ENCODE peak calls at places on chromosomes 3 and 15, in six cellular contexts. One of them, this sample, is unnamed.

GRCh38 chr3:169420429-169420828 is 243.1 kb downstream of the MECOM start:
- DNase-seq in HepG2: no peak
- DNase-seq in upper lobe of left lung: no peak
- DNase-seq in IMR-90: no peak
- DNase-seq in K562: no peak
- DNase-seq in cardiac muscle cell: no peak
- DNase-seq in this sample: no peak

GRCh38 chr3:88132894-88133293 is 16.9 kb upstream of the C3orf38 start:
- DNase-seq in HepG2: no peak
- DNase-seq in upper lobe of left lung: no peak
- DNase-seq in IMR-90: no peak
- DNase-seq in K562: no peak
- DNase-seq in cardiac muscle cell: no peak
- DNase-seq in this sample: no peak

GRCh38 chr3:26623409-26624208 is 1.0 kb downstream of the LRRC3B start:
- DNase-seq in HepG2: no peak
- DNase-seq in upper lobe of left lung: peak; percentile 13
- DNase-seq in IMR-90: no peak
- DNase-seq in K562: no peak
- DNase-seq in cardiac muscle cell: no peak
- DNase-seq in this sample: no peak

GRCh38 chr3:180615954-180616353 is 14.0 kb downstream of the TTC14 start:
- DNase-seq in HepG2: no peak
- DNase-seq in upper lobe of left lung: no peak
- DNase-seq in IMR-90: no peak
- DNase-seq in K562: no peak
- DNase-seq in cardiac muscle cell: no peak
- DNase-seq in this sample: no peak

GRCh38 chr3:100352296-100353178 is 18.0 kb downstream of the NIT2 start:
- DNase-seq in HepG2: no peak
- DNase-seq in upper lobe of left lung: no peak
- DNase-seq in IMR-90: peak; percentile 71
- DNase-seq in K562: no peak
- DNase-seq in cardiac muscle cell: no peak
- DNase-seq in this sample: no peak

GRCh38 chr3:197547618-197548017 is 8.2 kb downstream of the BDH1 start:
- DNase-seq in HepG2: peak; percentile 58
- DNase-seq in upper lobe of left lung: no peak
- DNase-seq in IMR-90: no peak
- DNase-seq in K562: peak; percentile 37
- DNase-seq in cardiac muscle cell: no peak
- DNase-seq in this sample: no peak

GRCh38 chr15:73802336-73803105 is 49.4 kb upstream of the INSYN1 start:
- DNase-seq in HepG2: no peak
- DNase-seq in upper lobe of left lung: no peak
- DNase-seq in IMR-90: no peak
- DNase-seq in K562: no peak
- DNase-seq in cardiac muscle cell: no peak
- DNase-seq in this sample: no peak

GRCh38 chr15:69338535-69339213 is 40.0 kb downstream of the PAQR5 start:
- DNase-seq in HepG2: no peak
- DNase-seq in upper lobe of left lung: no peak
- DNase-seq in IMR-90: no peak
- DNase-seq in K562: no peak
- DNase-seq in cardiac muscle cell: no peak
- DNase-seq in this sample: no peak

GRCh38 chr3:158110658-158111018 is 749 bp downstream of the RSRC1 start:
- DNase-seq in HepG2: no peak
- DNase-seq in upper lobe of left lung: no peak
- DNase-seq in IMR-90: no peak
- DNase-seq in K562: no peak
- DNase-seq in cardiac muscle cell: no peak
- DNase-seq in this sample: no peak

GRCh38 chr3:64342940-64343691 is 117.8 kb upstream of the PRICKLE2 start:
- DNase-seq in HepG2: peak; percentile 13
- DNase-seq in upper lobe of left lung: no peak
- DNase-seq in IMR-90: peak; percentile 92
- DNase-seq in K562: no peak
- DNase-seq in cardiac muscle cell: peak; percentile 87
- DNase-seq in this sample: no peak

GRCh38 chr3:25508901-25509300 is 80.8 kb downstream of the RARB start:
- DNase-seq in HepG2: no peak
- DNase-seq in upper lobe of left lung: no peak
- DNase-seq in IMR-90: no peak
- DNase-seq in K562: no peak
- DNase-seq in cardiac muscle cell: peak; percentile 58
- DNase-seq in this sample: no peak

GRCh38 chr3:182816181-182816580 is 22.9 kb downstream of the ATP11B start:
- DNase-seq in HepG2: no peak
- DNase-seq in upper lobe of left lung: no peak
- DNase-seq in IMR-90: no peak
- DNase-seq in K562: no peak
- DNase-seq in cardiac muscle cell: no peak
- DNase-seq in this sample: no peak

GRCh38 chr3:103381286-103381685 is 946.5 kb downstream of the ZPLD1 start:
- DNase-seq in HepG2: no peak
- DNase-seq in upper lobe of left lung: no peak
- DNase-seq in IMR-90: no peak
- DNase-seq in K562: no peak
- DNase-seq in cardiac muscle cell: no peak
- DNase-seq in this sample: no peak

GRCh38 chr15:27059610-27060202 is 88.7 kb downstream of the GABRG3 start:
- DNase-seq in HepG2: peak; percentile 46
- DNase-seq in upper lobe of left lung: no peak
- DNase-seq in IMR-90: peak; percentile 11
- DNase-seq in K562: peak; percentile 90
- DNase-seq in cardiac muscle cell: peak; percentile 40
- DNase-seq in this sample: no peak

GRCh38 chr15:69410290-69410874 is 3.8 kb upstream of the KIF23 start:
- DNase-seq in HepG2: peak; percentile 11
- DNase-seq in upper lobe of left lung: no peak
- DNase-seq in IMR-90: peak; percentile 31
- DNase-seq in K562: no peak
- DNase-seq in cardiac muscle cell: no peak
- DNase-seq in this sample: no peak

GRCh38 chr3:195086341-195086740 is 184.6 kb downstream of the XXYLT1 start:
- DNase-seq in HepG2: no peak
- DNase-seq in upper lobe of left lung: no peak
- DNase-seq in IMR-90: no peak
- DNase-seq in K562: no peak
- DNase-seq in cardiac muscle cell: no peak
- DNase-seq in this sample: peak; percentile 11

GRCh38 chr3:65142476-65142875 is 454.7 kb upstream of the ADAMTS9 start:
- DNase-seq in HepG2: no peak
- DNase-seq in upper lobe of left lung: no peak
- DNase-seq in IMR-90: no peak
- DNase-seq in K562: no peak
- DNase-seq in cardiac muscle cell: no peak
- DNase-seq in this sample: no peak

GRCh38 chr15:22786868-22787698 is 639 bp downstream of the NIPA1 start:
- DNase-seq in HepG2: peak; percentile 10
- DNase-seq in upper lobe of left lung: peak; percentile 89
- DNase-seq in IMR-90: no peak
- DNase-seq in K562: peak; percentile 31
- DNase-seq in cardiac muscle cell: peak; percentile 29
- DNase-seq in this sample: no peak

GRCh38 chr15:43789409-43789808 is 2.7 kb upstream of the SERF2 start:
- DNase-seq in HepG2: no peak
- DNase-seq in upper lobe of left lung: no peak
- DNase-seq in IMR-90: no peak
- DNase-seq in K562: no peak
- DNase-seq in cardiac muscle cell: no peak
- DNase-seq in this sample: no peak

GRCh38 chr15:50358805-50359204 is 3.8 kb upstream of the GABPB1 start:
- DNase-seq in HepG2: peak; percentile 57
- DNase-seq in upper lobe of left lung: no peak
- DNase-seq in IMR-90: peak; percentile 59
- DNase-seq in K562: peak; percentile 26
- DNase-seq in cardiac muscle cell: peak; percentile 51
- DNase-seq in this sample: no peak

GRCh38 chr3:10467904-10468610 is 37.3 kb downstream of the ATP2B2 start:
- DNase-seq in HepG2: no peak
- DNase-seq in upper lobe of left lung: peak; percentile 61
- DNase-seq in IMR-90: no peak
- DNase-seq in K562: no peak
- DNase-seq in cardiac muscle cell: no peak
- DNase-seq in this sample: no peak

GRCh38 chr3:50627407-50628051 is 10.6 kb downstream of the MAPKAPK3 start:
- DNase-seq in HepG2: no peak
- DNase-seq in upper lobe of left lung: no peak
- DNase-seq in IMR-90: peak; percentile 69
- DNase-seq in K562: no peak
- DNase-seq in cardiac muscle cell: peak; percentile 35
- DNase-seq in this sample: peak; percentile 72

GRCh38 chr15:74040115-74040850 is 42.1 kb downstream of the GOLGA6A start:
- DNase-seq in HepG2: no peak
- DNase-seq in upper lobe of left lung: no peak
- DNase-seq in IMR-90: peak; percentile 98
- DNase-seq in K562: peak; percentile 5
- DNase-seq in cardiac muscle cell: peak; percentile 99
- DNase-seq in this sample: no peak

GRCh38 chr3:55782351-55782750 is 295.2 kb upstream of the WNT5A start:
- DNase-seq in HepG2: no peak
- DNase-seq in upper lobe of left lung: no peak
- DNase-seq in IMR-90: no peak
- DNase-seq in K562: no peak
- DNase-seq in cardiac muscle cell: no peak
- DNase-seq in this sample: no peak

GRCh38 chr3:179323197-179323901 is 518 bp downstream of the ZNF639 start:
- DNase-seq in HepG2: peak; percentile 33
- DNase-seq in upper lobe of left lung: peak; percentile 93
- DNase-seq in IMR-90: peak; percentile 70
- DNase-seq in K562: no peak
- DNase-seq in cardiac muscle cell: peak; percentile 86
- DNase-seq in this sample: peak; percentile 60

GRCh38 chr3:45597166-45597565 is 2.6 kb downstream of the LIMD1 start:
- DNase-seq in HepG2: no peak
- DNase-seq in upper lobe of left lung: no peak
- DNase-seq in IMR-90: peak; percentile 59
- DNase-seq in K562: no peak
- DNase-seq in cardiac muscle cell: peak; percentile 48
- DNase-seq in this sample: no peak
- H3K27ac ChIP-seq in HepG2: no peak overlapping the region
- H3K27ac ChIP-seq in upper lobe of left lung: peak overlapping the region; percentile 91
- H3K27ac ChIP-seq in IMR-90: peak overlapping the region; percentile 58
- H3K27ac ChIP-seq in K562: no peak overlapping the region
- H3K27ac ChIP-seq in cardiac muscle cell: no peak overlapping the region
- H3K27ac ChIP-seq in this sample: no peak overlapping the region

DNA sequence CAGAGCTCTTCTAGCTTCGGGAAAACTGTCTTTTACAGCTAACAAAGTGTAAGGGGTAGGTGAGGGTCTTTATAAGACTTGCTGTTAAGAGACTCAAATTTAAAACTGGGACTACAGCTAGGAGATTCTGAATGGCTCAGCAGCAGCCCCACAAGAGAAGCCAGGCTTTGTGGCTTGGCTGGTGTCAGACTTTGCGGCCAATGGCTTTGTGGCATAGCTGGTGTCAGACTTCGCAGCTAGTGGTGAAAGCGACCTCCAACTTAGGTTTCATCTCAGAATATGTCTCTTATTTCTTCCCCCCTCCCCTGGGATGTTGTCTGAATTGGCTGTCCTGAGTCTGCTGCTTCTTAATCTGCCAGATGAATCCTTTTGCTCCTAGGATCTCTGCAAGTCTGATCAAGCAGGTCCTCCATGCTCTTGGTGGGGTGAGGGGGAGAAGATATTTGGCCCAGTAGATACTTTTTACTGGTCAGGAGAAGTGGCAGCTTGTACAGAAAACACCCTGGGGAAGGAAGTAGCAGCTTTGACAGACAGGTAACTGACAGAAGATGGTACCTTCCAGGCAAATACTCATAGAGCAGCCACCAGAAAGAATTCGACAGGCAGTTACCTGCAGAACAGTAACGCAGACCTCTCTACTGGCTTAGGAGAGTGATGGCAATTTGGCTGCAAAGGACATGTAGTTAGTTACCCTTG is 8.4 kb downstream of the BOC start:
- DNase-seq in HepG2: no peak
- DNase-seq in upper lobe of left lung: no peak
- DNase-seq in IMR-90: no peak
- DNase-seq in K562: no peak
- DNase-seq in cardiac muscle cell: no peak
- DNase-seq in this sample: no peak
- H3K4me3 ChIP-seq in HepG2: no peak overlapping the region
- H3K4me3 ChIP-seq in upper lobe of left lung: no peak overlapping the region
- H3K4me3 ChIP-seq in IMR-90: no peak overlapping the region
- H3K4me3 ChIP-seq in K562: no peak overlapping the region
- H3K4me3 ChIP-seq in cardiac muscle cell: no peak overlapping the region
- H3K4me3 ChIP-seq in this sample: no peak overlapping the region

GRCh38 chr3:117264204-117264994 is 554.8 kb downstream of the TUSC7 start:
- DNase-seq in HepG2: no peak
- DNase-seq in upper lobe of left lung: no peak
- DNase-seq in IMR-90: no peak
- DNase-seq in K562: no peak
- DNase-seq in cardiac muscle cell: no peak
- DNase-seq in this sample: no peak

GRCh38 chr3:117268318-117268717 is 558.7 kb downstream of the TUSC7 start:
- DNase-seq in HepG2: no peak
- DNase-seq in upper lobe of left lung: no peak
- DNase-seq in IMR-90: no peak
- DNase-seq in K562: no peak
- DNase-seq in cardiac muscle cell: no peak
- DNase-seq in this sample: no peak

GRCh38 chr3:117261907-117262518 is 552.4 kb downstream of the TUSC7 start:
- DNase-seq in HepG2: peak; percentile 5
- DNase-seq in upper lobe of left lung: no peak
- DNase-seq in IMR-90: no peak
- DNase-seq in K562: no peak
- DNase-seq in cardiac muscle cell: no peak
- DNase-seq in this sample: no peak

GRCh38 chr3:117263735-117264134 is 554.2 kb downstream of the TUSC7 start:
- DNase-seq in HepG2: no peak
- DNase-seq in upper lobe of left lung: no peak
- DNase-seq in IMR-90: peak; percentile 44
- DNase-seq in K562: no peak
- DNase-seq in cardiac muscle cell: no peak
- DNase-seq in this sample: no peak
- H3K27ac ChIP-seq in HepG2: no peak overlapping the region
- H3K27ac ChIP-seq in upper lobe of left lung: no peak overlapping the region
- H3K27ac ChIP-seq in IMR-90: no peak overlapping the region
- H3K27ac ChIP-seq in K562: no peak overlapping the region
- H3K27ac ChIP-seq in cardiac muscle cell: no peak overlapping the region
- H3K27ac ChIP-seq in this sample: no peak overlapping the region

GRCh38 chr15:60370105-60370803 is 27.5 kb downstream of the ANXA2 start:
- DNase-seq in HepG2: no peak
- DNase-seq in upper lobe of left lung: no peak
- DNase-seq in IMR-90: no peak
- DNase-seq in K562: no peak
- DNase-seq in cardiac muscle cell: peak; percentile 57
- DNase-seq in this sample: no peak
- H3K4me3 ChIP-seq in HepG2: no peak overlapping the region
- H3K4me3 ChIP-seq in upper lobe of left lung: no peak overlapping the region
- H3K4me3 ChIP-seq in IMR-90: no peak overlapping the region
- H3K4me3 ChIP-seq in K562: no peak overlapping the region
- H3K4me3 ChIP-seq in cardiac muscle cell: no peak overlapping the region
- H3K4me3 ChIP-seq in this sample: no peak overlapping the region

This sample was measured in dorsolateral prefrontal cortex.